ENCODE peak calls at places on chromosomes 1 and 21, in five cellular contexts. H is prostate gland, A is AG04450, Q is AG10803, D is ovary. N is an unnamed sample.

GRCh38 chr1:204828352-204828850 is 42.3 kb upstream of the NFASC start:
- DNase-seq in A (no peak), D (peak), Q (peak), H (no peak), N (no peak)

GRCh38 chr1:171935664-171936063 is 94.4 kb downstream of the DNM3 start:
- DNase-seq in A (no peak), D (no peak), H (no peak), Q (no peak), N (no peak)

GRCh38 chr1:58839871-58840835 is 56.3 kb upstream of the JUN start:
- DNase-seq in H (no peak), D (no peak), Q (peak), A (no peak), N (no peak)

GRCh38 chr1:80540149-80540548 is 1260.6 kb upstream of the ADGRL2 start:
- DNase-seq in Q (no peak), A (no peak), H (no peak), D (no peak), N (no peak)

GRCh38 chr1:162175393-162175792 is 105.9 kb downstream of the NOS1AP start:
- DNase-seq in Q (no peak), D (no peak), H (no peak), A (no peak), N (no peak)

GRCh38 chr1:53470155-53470554 is 11.0 kb downstream of the DMRTB1 start:
- DNase-seq in H (no peak), A (peak), D (peak), Q (peak), N (no peak)

GRCh38 chr1:197469620-197470210 is 201.7 kb downstream of the CRB1 start:
- DNase-seq in D (no peak), Q (no peak), H (no peak), A (no peak), N (no peak)

GRCh38 chr1:7596126-7596755 is 174.9 kb upstream of the VAMP3 start:
- DNase-seq in H (no peak), D (no peak), Q (no peak), A (no peak), N (no peak)

GRCh38 chr1:59318271-59318865 is 21.5 kb downstream of the FGGY start:
- DNase-seq in D (no peak), A (no peak), H (no peak), Q (peak), N (no peak)

GRCh38 chr1:201016211-201016651 is 7.3 kb downstream of the KIF21B start:
- DNase-seq in H (no peak), Q (peak), A (peak), D (peak), N (no peak)

GRCh38 chr1:5874416-5875110 is 117.7 kb downstream of the NPHP4 start:
- DNase-seq in D (no peak), H (no peak), A (no peak), Q (no peak), N (no peak)

GRCh38 chr1:214709241-214709640 is 106.2 kb downstream of the CENPF start:
- DNase-seq in D (no peak), A (no peak), H (no peak), Q (no peak), N (no peak)

GRCh38 chr1:237235080-237235479 is 193.1 kb downstream of the RYR2 start:
- DNase-seq in Q (no peak), A (no peak), H (no peak), D (peak), N (no peak)

GRCh38 chr1:160115545-160116276 is at the start of gene ATP1A2:
- DNase-seq in Q (no peak), D (no peak), A (no peak), H (no peak), N (no peak)

GRCh38 chr1:157739229-157739901 is 37.6 kb downstream of the FCRL2 start:
- DNase-seq in D (no peak), H (no peak), A (no peak), Q (no peak), N (no peak)

GRCh38 chr1:111220302-111220890 is 7.1 kb upstream of the CHI3L2 start:
- DNase-seq in Q (no peak), D (no peak), A (no peak), H (no peak), N (no peak)

GRCh38 chr1:110722835-110723234 is 48.1 kb upstream of the KCNA3 start:
- DNase-seq in H (no peak), A (no peak), Q (no peak), D (no peak), N (no peak)

GRCh38 chr21:32331444-32332305 is 33.0 kb downstream of the MRAP start:
- DNase-seq in D (no peak), A (no peak), Q (no peak), H (no peak), N (no peak)

GRCh38 chr1:15245593-15246325 is 1.3 kb upstream of the FHAD1 start:
- DNase-seq in A (no peak), D (peak), Q (peak), H (peak), N (no peak)

GRCh38 chr1:13731897-13732296 is 31.9 kb downstream of the PRDM2 start:
- DNase-seq in H (no peak), D (no peak), A (no peak), Q (no peak), N (no peak)

GRCh38 chr1:13730301-13730700 is 30.3 kb downstream of the PRDM2 start:
- DNase-seq in H (no peak), D (no peak), A (no peak), Q (no peak), N (no peak)

GRCh38 chr1:13732971-13733667 is 33.1 kb downstream of the PRDM2 start:
- DNase-seq in A (no peak), H (no peak), Q (no peak), D (no peak), N (no peak)

GRCh38 chr1:13733705-13734104 is 33.7 kb downstream of the PRDM2 start:
- DNase-seq in Q (peak), A (no peak), D (no peak), H (no peak), N (no peak)

DNA sequence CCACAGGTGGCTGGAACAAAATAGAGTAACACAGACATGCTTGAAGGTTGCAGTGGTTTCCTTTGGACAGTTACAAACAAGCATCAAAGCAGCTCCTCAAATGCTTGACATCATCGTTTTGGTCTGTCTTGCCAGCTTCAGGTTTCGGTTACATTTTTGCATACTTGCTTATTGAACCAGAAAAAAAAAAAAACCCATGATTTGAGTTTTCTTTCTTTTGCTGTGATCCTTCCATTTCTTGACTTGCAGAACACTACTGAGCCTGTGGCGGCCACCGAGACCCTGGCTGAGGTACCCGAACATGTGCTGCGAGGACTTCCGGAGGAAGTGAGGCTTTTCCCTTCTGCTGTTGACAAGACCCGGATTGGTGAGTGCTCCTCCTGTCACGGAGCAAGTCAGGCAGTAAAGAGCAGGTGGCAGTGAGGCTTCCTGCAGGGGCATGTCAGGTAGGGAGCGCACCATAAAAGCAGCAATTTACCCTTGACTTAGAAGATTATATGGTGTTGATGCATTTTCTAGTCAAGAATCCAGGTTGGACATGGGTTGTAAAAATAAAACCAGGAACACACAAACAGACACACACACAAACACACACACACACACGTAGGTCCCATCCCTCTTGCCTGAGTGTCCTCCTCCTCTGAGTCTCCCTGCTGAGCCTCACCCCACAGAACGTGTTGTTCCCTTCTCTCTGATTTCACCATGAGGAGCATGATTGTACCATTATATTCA is 30.9 kb downstream of the PRDM2 start:
- DNase-seq in Q (peak), H (peak), D (no peak), A (no peak), N (no peak)
- H3K4me3 ChIP-seq in Q (no peak), H (no peak), D (no peak), A (no peak), N (no peak)

DNA sequence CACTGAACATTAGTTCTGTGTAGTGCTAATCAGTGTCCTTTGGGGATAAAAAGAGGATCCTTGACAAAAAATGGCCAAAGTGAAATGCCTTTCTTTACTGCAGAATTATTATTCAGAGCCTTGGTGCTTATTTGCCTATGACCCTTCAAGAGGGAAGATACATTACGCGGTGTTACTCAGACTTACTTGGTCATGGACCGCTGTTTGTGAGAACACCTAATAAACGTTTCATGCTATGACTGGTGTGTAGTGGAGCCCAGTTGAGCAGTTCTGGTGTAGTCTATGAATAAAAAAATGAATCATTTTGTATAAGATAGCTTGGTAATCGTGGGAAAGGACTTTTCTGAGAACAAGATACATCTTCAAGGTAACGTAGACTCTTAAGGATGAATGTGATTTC is 8.3 kb downstream of the NFYC start:
- DNase-seq in Q (no peak), A (no peak), D (no peak), H (no peak), N (no peak)
- TF ChIP-seq CTCF in Q (no peak), A (no peak), D (no peak), H (no peak), N (no peak)

GRCh38 chr21:41316641-41317392 is at the start of gene FAM3B:
- DNase-seq in Q (no peak), H (no peak), D (no peak), A (no peak), N (no peak)
- H3K4me3 ChIP-seq in Q (no peak), H (peak), D (no peak), A (no peak), N (no peak)

DNA sequence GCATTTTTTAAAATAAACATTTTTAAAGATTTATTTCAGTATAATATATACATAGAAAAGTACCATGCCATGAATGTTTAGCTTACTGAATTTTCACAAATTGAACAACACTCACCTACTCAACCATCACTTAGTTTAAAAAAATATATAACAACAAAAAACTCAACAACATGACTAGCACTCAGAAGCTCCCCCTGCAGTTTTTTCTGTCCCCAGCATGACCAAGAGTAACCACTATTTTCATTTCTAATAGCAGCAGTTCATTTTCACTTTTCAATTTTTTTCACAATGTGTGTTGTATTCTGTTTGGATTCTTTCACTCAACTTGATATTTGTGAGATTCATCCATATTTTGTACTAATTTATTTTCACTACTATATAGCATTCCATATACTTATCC is 162.3 kb upstream of the POGK start:
- DNase-seq in D (no peak), Q (no peak), H (no peak), A (no peak), N (no peak)
- TF ChIP-seq CTCF in D (no peak), Q (no peak), H (no peak), A (no peak), N (no peak)

GRCh38 chr1:206715552-206716518 is 31.1 kb downstream of the MAPKAPK2 start:
- DNase-seq in D (no peak), A (no peak), Q (no peak), H (no peak), N (no peak)

GRCh38 chr1:206716519-206717236 is 32.0 kb downstream of the MAPKAPK2 start:
- DNase-seq in Q (no peak), D (no peak), A (no peak), H (no peak), N (no peak)

GRCh38 chr1:206719169-206719839 is 34.6 kb downstream of the MAPKAPK2 start:
- DNase-seq in A (no peak), D (no peak), Q (no peak), H (no peak), N (no peak)

GRCh38 chr1:206715120-206715519 is 30.4 kb downstream of the MAPKAPK2 start:
- DNase-seq in Q (no peak), A (no peak), H (no peak), D (no peak), N (no peak)

GRCh38 chr1:206717237-206717989 is 32.7 kb downstream of the MAPKAPK2 start:
- DNase-seq in Q (no peak), D (no peak), A (no peak), H (no peak), N (no peak)
- H3K4me3 ChIP-seq in Q (no peak), D (no peak), A (no peak), H (no peak), N (no peak)

DNA sequence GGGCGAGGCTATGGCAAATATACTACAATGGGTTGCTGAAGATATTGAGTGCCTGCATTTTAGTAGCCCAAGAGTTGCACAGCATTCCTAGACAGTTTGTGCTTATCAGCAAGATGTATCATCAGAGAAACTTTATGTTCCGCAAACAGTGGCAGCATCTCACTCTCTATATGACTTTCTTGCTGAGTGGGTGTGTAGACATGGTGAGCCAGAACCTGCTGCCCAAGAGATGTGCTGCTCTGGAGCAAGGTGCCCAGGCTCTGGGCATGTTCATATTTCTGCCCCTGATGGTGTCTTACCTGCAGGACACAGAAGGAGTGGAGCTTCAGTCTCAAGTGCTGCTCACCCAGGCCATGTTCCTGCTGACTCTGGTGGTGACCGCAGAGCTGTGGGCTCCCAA is 8.2 kb upstream of the RGSL1 start:
- DNase-seq in D (no peak), Q (no peak), A (no peak), H (no peak), N (no peak)
- TF ChIP-seq CTCF in D (no peak), Q (no peak), A (no peak), H (no peak), N (no peak)

GRCh38 chr1:220732621-220733020 is 15.5 kb upstream of the MTARC2 start:
- DNase-seq in A (no peak), H (peak), D (no peak), Q (no peak), N (no peak)
- H3K4me3 ChIP-seq in A (no peak), H (no peak), D (no peak), Q (no peak), N (no peak)

N was measured in AG04449.